ENCODE peak calls at places on chromosomes 12 and 14, in five cellular contexts. T is GM03348; K is mesendoderm; B is CD4-positive, alpha-beta T cell; J is kidney glomerular epithelial cell. L is an unnamed sample.
A peak's percentile ranks its signal among the peaks of the same experiment; 100 is the strongest.

GRCh38 chr12:90010089-90010488 is 301.5 kb upstream of the ATP2B1 start:
- DNase-seq in K (peak; percentile 42), B (no peak), J (peak; percentile 6), T (no peak), L (no peak)

GRCh38 chr12:121124402-121125109 is 8.1 kb upstream of the P2RX7 start:
- DNase-seq in T (peak; percentile 72), J (peak; percentile 98), K (peak; percentile 98), B (no peak), L (no peak)

GRCh38 chr12:12004524-12004923 is 66.2 kb upstream of the BCL2L14 start:
- DNase-seq in K (no peak), B (no peak), J (no peak), T (no peak), L (no peak)

GRCh38 chr12:39958377-39958776 is 147.5 kb downstream of the SLC2A13 start:
- DNase-seq in J (no peak), K (peak; percentile 46), T (no peak), B (no peak), L (no peak)

GRCh38 chr12:77120156-77120555 is 54.8 kb upstream of the E2F7 start:
- DNase-seq in K (no peak), B (no peak), J (peak; percentile 53), T (peak; percentile 35), L (no peak)

GRCh38 chr12:95368931-95369330 is 105.0 kb upstream of the METAP2 start:
- DNase-seq in B (no peak), J (no peak), T (no peak), K (no peak), L (no peak)

GRCh38 chr14:67582061-67582460 is 18.0 kb downstream of the PIGH start:
- DNase-seq in K (no peak), B (no peak), J (no peak), T (no peak), L (no peak)

GRCh38 chr12:68808388-68809189 is 612 bp downstream of the MDM2 start:
- DNase-seq in K (peak; percentile 91), J (peak; percentile 91), T (peak; percentile 83), B (peak; percentile 22), L (peak; percentile 76)

GRCh38 chr12:111412007-111412829 is 6.5 kb downstream of the SH2B3 start:
- DNase-seq in B (no peak), T (no peak), K (peak; percentile 83), J (no peak), L (no peak)

GRCh38 chr12:110203546-110203945 is 77.5 kb upstream of the ATP2A2 start:
- DNase-seq in J (no peak), K (no peak), B (no peak), T (no peak), L (no peak)

GRCh38 chr12:118053071-118053985 is 7.7 kb downstream of the WSB2 start:
- DNase-seq in T (peak; percentile 33), K (no peak), B (no peak), J (no peak), L (no peak)

GRCh38 chr12:124938606-124939427 is 24.4 kb upstream of the UBC start:
- DNase-seq in K (peak; percentile 89), T (peak; percentile 56), J (no peak), B (peak; percentile 35), L (peak; percentile 78)

GRCh38 chr14:89921896-89922548 is 32.5 kb downstream of the EFCAB11 start:
- DNase-seq in T (peak; percentile 65), B (no peak), K (no peak), J (peak; percentile 69), L (no peak)